ENCODE peak calls at places on chromosomes 16 and 17, in six cellular contexts. One of them, this sample, is unnamed.
A peak's percentile ranks its signal among the peaks of the same experiment; 100 is the strongest.

GRCh38 chr16:86029131-86029741 is 130.3 kb downstream of the IRF8 start:
- DNase-seq in GM12878: no peak
- DNase-seq in GM12892: no peak
- DNase-seq in HepG2: no peak
- DNase-seq in H1: no peak
- DNase-seq in K562: no peak
- DNase-seq in this sample: no peak

GRCh38 chr17:69733171-69734014 is 318.9 kb downstream of the MAP2K6 start:
- DNase-seq in GM12892: no peak
- DNase-seq in GM12878: no peak
- DNase-seq in K562: no peak
- DNase-seq in HepG2: no peak
- DNase-seq in H1: no peak
- DNase-seq in this sample: no peak

GRCh38 chr17:35713069-35713728 is 18.2 kb upstream of the RASL10B start:
- DNase-seq in K562: no peak
- DNase-seq in GM12892: no peak
- DNase-seq in GM12878: no peak
- DNase-seq in HepG2: peak; percentile 87
- DNase-seq in H1: no peak
- DNase-seq in this sample: no peak

GRCh38 chr17:62804822-62805221 is 3.3 kb downstream of the MARCHF10 start:
- DNase-seq in K562: no peak
- DNase-seq in HepG2: no peak
- DNase-seq in GM12892: no peak
- DNase-seq in GM12878: no peak
- DNase-seq in H1: no peak
- DNase-seq in this sample: no peak

GRCh38 chr16:28140788-28141618 is 70.8 kb downstream of the XPO6 start:
- DNase-seq in GM12878: peak; percentile 90
- DNase-seq in GM12892: peak; percentile 27
- DNase-seq in HepG2: peak; percentile 10
- DNase-seq in H1: no peak
- DNase-seq in K562: no peak
- DNase-seq in this sample: peak; percentile 22

GRCh38 chr16:85017151-85017550 is 5.8 kb upstream of the ZDHHC7 start:
- DNase-seq in K562: no peak
- DNase-seq in H1: no peak
- DNase-seq in GM12892: no peak
- DNase-seq in GM12878: peak; percentile 19
- DNase-seq in HepG2: no peak
- DNase-seq in this sample: no peak

GRCh38 chr17:19342611-19343255 is 19.8 kb downstream of the B9D1 start:
- DNase-seq in HepG2: no peak
- DNase-seq in GM12892: no peak
- DNase-seq in H1: no peak
- DNase-seq in K562: no peak
- DNase-seq in GM12878: no peak
- DNase-seq in this sample: no peak

GRCh38 chr16:57609541-57610401 is 18.7 kb upstream of the ADGRG1 start:
- DNase-seq in HepG2: no peak
- DNase-seq in GM12878: peak; percentile 83
- DNase-seq in K562: no peak
- DNase-seq in H1: no peak
- DNase-seq in GM12892: peak; percentile 70
- DNase-seq in this sample: peak; percentile 71

GRCh38 chr17:8125947-8126305 is 2.0 kb upstream of the HES7 start:
- DNase-seq in GM12892: no peak
- DNase-seq in GM12878: no peak
- DNase-seq in K562: peak; percentile 57
- DNase-seq in HepG2: no peak
- DNase-seq in H1: no peak
- DNase-seq in this sample: no peak

GRCh38 chr17:10729334-10730193 is at the start of gene TMEM220:
- DNase-seq in HepG2: peak; percentile 26
- DNase-seq in GM12892: peak; percentile 25
- DNase-seq in GM12878: no peak
- DNase-seq in K562: no peak
- DNase-seq in H1: peak; percentile 38
- DNase-seq in this sample: peak; percentile 37

GRCh38 chr17:81578038-81578441 is 25.9 kb upstream of the FAAP100 start:
- DNase-seq in K562: no peak
- DNase-seq in GM12878: no peak
- DNase-seq in HepG2: peak; percentile 24
- DNase-seq in H1: no peak
- DNase-seq in GM12892: no peak
- DNase-seq in this sample: no peak
- TF ChIP-seq POLR2A in K562: no peak
- TF ChIP-seq POLR2A in GM12878: no peak
- TF ChIP-seq POLR2A in HepG2: no peak
- TF ChIP-seq POLR2A in H1: no peak
- TF ChIP-seq POLR2A in GM12892: no peak
- TF ChIP-seq POLR2A in this sample: no peak

GRCh38 chr16:73176577-73177013 is 128.7 kb upstream of the ZFHX3 start:
- DNase-seq in K562: no peak
- DNase-seq in GM12878: no peak
- DNase-seq in GM12892: no peak
- DNase-seq in H1: no peak
- DNase-seq in HepG2: peak; percentile 20
- DNase-seq in this sample: no peak
- TF ChIP-seq POLR2AphosphoS5 in K562: no peak
- TF ChIP-seq POLR2AphosphoS5 in GM12878: no peak
- TF ChIP-seq POLR2AphosphoS5 in GM12892: no peak
- TF ChIP-seq POLR2AphosphoS5 in H1: no peak
- TF ChIP-seq POLR2AphosphoS5 in HepG2: no peak
- TF ChIP-seq POLR2AphosphoS5 in this sample: no peak

GRCh38 chr17:44598932-44599297 is 41.6 kb downstream of the FZD2 start:
- DNase-seq in K562: no peak
- DNase-seq in H1: no peak
- DNase-seq in GM12892: no peak
- DNase-seq in GM12878: no peak
- DNase-seq in HepG2: no peak
- DNase-seq in this sample: no peak

GRCh38 chr17:44598329-44598728 is 41.0 kb downstream of the FZD2 start:
- DNase-seq in K562: no peak
- DNase-seq in GM12878: no peak
- DNase-seq in HepG2: no peak
- DNase-seq in GM12892: no peak
- DNase-seq in H1: no peak
- DNase-seq in this sample: no peak

GRCh38 chr17:44602390-44602789 is 45.1 kb downstream of the FZD2 start:
- DNase-seq in H1: no peak
- DNase-seq in HepG2: no peak
- DNase-seq in GM12878: no peak
- DNase-seq in K562: no peak
- DNase-seq in GM12892: no peak
- DNase-seq in this sample: no peak

GRCh38 chr17:44601574-44602372 is 44.5 kb downstream of the FZD2 start:
- DNase-seq in GM12878: no peak
- DNase-seq in H1: no peak
- DNase-seq in K562: no peak
- DNase-seq in GM12892: no peak
- DNase-seq in HepG2: no peak
- DNase-seq in this sample: no peak

GRCh38 chr17:44599298-44600175 is 42.3 kb downstream of the FZD2 start:
- DNase-seq in GM12878: no peak
- DNase-seq in H1: no peak
- DNase-seq in K562: peak; percentile 30
- DNase-seq in GM12892: no peak
- DNase-seq in HepG2: no peak
- DNase-seq in this sample: no peak
- TF ChIP-seq TAF1 in GM12878: no peak
- TF ChIP-seq TAF1 in H1: no peak
- TF ChIP-seq TAF1 in K562: no peak
- TF ChIP-seq TAF1 in GM12892: no peak
- TF ChIP-seq TAF1 in HepG2: no peak
- TF ChIP-seq TAF1 in this sample: no peak

GRCh38 chr16:89565506-89566372 is 5.3 kb downstream of the RPL13 start:
- DNase-seq in HepG2: peak; percentile 57
- DNase-seq in GM12892: no peak
- DNase-seq in GM12878: no peak
- DNase-seq in K562: peak; percentile 62
- DNase-seq in H1: no peak
- DNase-seq in this sample: no peak
- TF ChIP-seq POLR2A in HepG2: peak; percentile 60
- TF ChIP-seq POLR2A in GM12892: peak; percentile 62
- TF ChIP-seq POLR2A in GM12878: peak; percentile 77
- TF ChIP-seq POLR2A in K562: peak; percentile 44
- TF ChIP-seq POLR2A in H1: peak; percentile 47
- TF ChIP-seq POLR2A in this sample: peak; percentile 56

DNA sequence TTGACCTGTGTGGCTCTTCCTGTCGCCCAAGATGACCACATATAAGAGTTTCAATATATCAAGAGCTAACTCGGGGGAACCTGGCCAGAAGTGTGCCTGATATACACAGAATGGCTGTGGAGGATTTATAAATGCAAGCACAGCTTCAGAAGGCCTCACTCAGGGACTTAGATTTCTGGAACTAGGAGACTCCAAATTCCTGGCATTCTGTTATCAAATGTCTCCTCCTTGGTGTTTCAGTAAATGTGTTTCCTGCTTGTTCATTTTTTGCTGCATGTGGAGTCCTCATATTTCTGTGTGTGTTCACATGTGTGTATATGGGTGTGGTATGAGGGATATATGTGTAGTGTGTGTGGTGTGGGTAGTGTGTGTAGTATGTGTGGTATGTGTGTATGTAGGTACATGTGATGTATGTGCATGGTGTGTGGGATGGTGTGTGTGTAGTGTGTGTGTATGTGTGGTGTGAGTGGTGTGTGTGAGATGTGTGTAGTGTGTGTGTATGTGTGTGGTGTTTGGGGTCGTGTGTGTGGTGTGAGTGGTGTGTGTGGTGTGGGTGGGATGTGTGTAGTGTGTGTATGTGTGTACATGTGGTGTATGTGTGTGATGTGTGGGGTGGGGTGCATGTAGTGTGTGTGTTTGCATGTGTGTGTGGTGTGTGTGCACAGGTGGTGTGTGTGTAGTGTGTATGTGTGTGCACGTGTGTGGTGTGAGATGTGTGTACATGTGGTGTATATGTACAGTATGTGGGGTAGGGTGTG is 986 bp upstream of the CD300H start:
- DNase-seq in GM12892: no peak
- DNase-seq in GM12878: no peak
- DNase-seq in K562: no peak
- DNase-seq in H1: no peak
- DNase-seq in HepG2: no peak
- DNase-seq in this sample: no peak
- TF ChIP-seq POLR2AphosphoS5 in GM12892: no peak
- TF ChIP-seq POLR2AphosphoS5 in GM12878: no peak
- TF ChIP-seq POLR2AphosphoS5 in K562: no peak
- TF ChIP-seq POLR2AphosphoS5 in H1: no peak
- TF ChIP-seq POLR2AphosphoS5 in HepG2: no peak
- TF ChIP-seq POLR2AphosphoS5 in this sample: no peak

GRCh38 chr16:6725634-6726331 is 606.9 kb upstream of the RBFOX1 start:
- DNase-seq in K562: peak; percentile 8
- DNase-seq in H1: no peak
- DNase-seq in GM12892: no peak
- DNase-seq in HepG2: no peak
- DNase-seq in GM12878: no peak
- DNase-seq in this sample: no peak
- TF ChIP-seq TAF1 in K562: no peak
- TF ChIP-seq TAF1 in H1: no peak
- TF ChIP-seq TAF1 in GM12892: no peak
- TF ChIP-seq TAF1 in HepG2: no peak
- TF ChIP-seq TAF1 in GM12878: no peak
- TF ChIP-seq TAF1 in this sample: no peak

DNA sequence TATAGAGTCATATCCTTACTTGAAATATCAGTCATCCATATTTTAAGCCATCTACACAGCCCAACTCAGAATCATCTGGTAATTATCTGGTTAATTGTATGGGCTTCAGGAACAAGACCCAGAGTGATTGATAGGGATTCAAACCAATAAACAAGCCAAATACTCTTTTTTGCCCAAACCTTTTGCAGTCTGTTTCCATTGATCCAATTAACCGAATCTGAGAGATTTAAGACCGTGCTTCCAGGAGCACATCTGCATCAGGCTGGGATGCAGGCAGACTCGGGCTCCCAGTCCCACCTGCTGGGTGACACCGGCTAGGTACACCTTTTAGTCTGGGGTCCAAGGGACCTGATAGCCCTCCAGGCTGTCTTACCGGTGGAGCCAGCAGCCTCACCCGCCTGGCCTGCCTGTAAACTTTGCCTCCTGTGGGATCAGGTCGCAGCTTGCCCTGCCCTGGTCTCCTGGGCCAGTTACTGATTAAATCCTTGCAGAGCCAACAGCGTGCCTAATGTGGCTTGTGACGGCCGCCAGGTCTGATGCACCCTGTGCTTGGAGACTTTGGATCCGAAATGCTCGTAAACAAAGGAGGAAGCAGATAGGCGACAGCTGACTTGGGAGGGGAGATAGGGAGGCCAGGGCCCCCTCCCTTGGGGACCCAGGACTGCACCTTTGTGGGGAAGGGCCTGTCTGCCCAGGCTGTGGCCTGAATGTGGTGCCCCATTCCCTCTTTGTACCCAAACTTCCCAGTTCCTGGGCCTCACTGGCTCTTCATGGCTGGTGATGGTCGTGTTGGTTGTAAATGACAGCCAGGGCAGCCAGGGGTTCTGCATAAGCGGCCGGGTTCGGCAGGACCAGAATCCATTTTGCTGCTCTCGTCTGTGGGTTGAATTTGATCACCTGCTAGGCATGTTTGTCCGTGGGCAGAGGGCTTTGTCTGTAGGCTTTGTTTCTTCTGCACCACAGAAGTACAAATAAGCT is 3.8 kb downstream of the CMIP start:
- DNase-seq in GM12892: no peak
- DNase-seq in K562: no peak
- DNase-seq in GM12878: no peak
- DNase-seq in HepG2: peak; percentile 98
- DNase-seq in H1: no peak
- DNase-seq in this sample: no peak
- TF ChIP-seq POLR2A in GM12892: no peak
- TF ChIP-seq POLR2A in K562: no peak
- TF ChIP-seq POLR2A in GM12878: no peak
- TF ChIP-seq POLR2A in HepG2: peak; percentile 97
- TF ChIP-seq POLR2A in H1: no peak
- TF ChIP-seq POLR2A in this sample: no peak

GRCh38 chr16:11423315-11424117 is 78.3 kb downstream of the RMI2 start:
- DNase-seq in H1: no peak
- DNase-seq in GM12878: peak; percentile 39
- DNase-seq in K562: no peak
- DNase-seq in HepG2: no peak
- DNase-seq in GM12892: no peak
- DNase-seq in this sample: peak; percentile 58
- TF ChIP-seq POLR2AphosphoS5 in H1: no peak
- TF ChIP-seq POLR2AphosphoS5 in GM12878: no peak
- TF ChIP-seq POLR2AphosphoS5 in K562: no peak
- TF ChIP-seq POLR2AphosphoS5 in HepG2: no peak
- TF ChIP-seq POLR2AphosphoS5 in GM12892: no peak
- TF ChIP-seq POLR2AphosphoS5 in this sample: no peak

This sample was measured in GM12891.